ENCODE peak calls at places on chromosomes 2 and 18, in five cellular contexts. One of them, this sample, is unnamed.

GRCh38 chr2:11495844-11496271 is 29.9 kb upstream of the E2F6 start:
- DNase-seq in GM20000: no peak
- DNase-seq in NCI-H748 treated with DMSO at 0.1 percent for 48 hours: no peak
- DNase-seq in AG08395: no peak
- DNase-seq in DMS79: no peak
- DNase-seq in this sample: no peak

GRCh38 chr18:58231930-58232329 is 187.9 kb downstream of the NEDD4L start:
- DNase-seq in GM20000: peak
- DNase-seq in NCI-H748 treated with DMSO at 0.1 percent for 48 hours: no peak
- DNase-seq in AG08395: no peak
- DNase-seq in DMS79: no peak
- DNase-seq in this sample: no peak

GRCh38 chr2:113858764-113859163 is 31.1 kb upstream of the ACTR3 start:
- DNase-seq in GM20000: no peak
- DNase-seq in NCI-H748 treated with DMSO at 0.1 percent for 48 hours: no peak
- DNase-seq in AG08395: peak
- DNase-seq in DMS79: no peak
- DNase-seq in this sample: no peak

GRCh38 chr2:205934443-205934842 is 151.5 kb downstream of the INO80D start:
- DNase-seq in GM20000: no peak
- DNase-seq in NCI-H748 treated with DMSO at 0.1 percent for 48 hours: no peak
- DNase-seq in AG08395: peak
- DNase-seq in DMS79: no peak
- DNase-seq in this sample: no peak

GRCh38 chr2:113124984-113125855 is 2.2 kb upstream of the IL1RN start:
- DNase-seq in GM20000: no peak
- DNase-seq in NCI-H748 treated with DMSO at 0.1 percent for 48 hours: no peak
- DNase-seq in AG08395: peak
- DNase-seq in DMS79: no peak
- DNase-seq in this sample: no peak

GRCh38 chr2:235521844-235522243 is 28.0 kb downstream of the AGAP1 start:
- DNase-seq in GM20000: no peak
- DNase-seq in NCI-H748 treated with DMSO at 0.1 percent for 48 hours: peak
- DNase-seq in AG08395: no peak
- DNase-seq in DMS79: peak
- DNase-seq in this sample: no peak

GRCh38 chr2:176105727-176106635 is 1.1 kb upstream of the HOXD11 start:
- DNase-seq in GM20000: no peak
- DNase-seq in NCI-H748 treated with DMSO at 0.1 percent for 48 hours: no peak
- DNase-seq in AG08395: no peak
- DNase-seq in DMS79: no peak
- DNase-seq in this sample: no peak

GRCh38 chr18:23735021-23735464 is 45.8 kb downstream of the LAMA3 start:
- DNase-seq in GM20000: no peak
- DNase-seq in NCI-H748 treated with DMSO at 0.1 percent for 48 hours: no peak
- DNase-seq in AG08395: no peak
- DNase-seq in DMS79: peak
- DNase-seq in this sample: no peak

GRCh38 chr18:6633370-6633769 is 96.1 kb upstream of the ARHGAP28 start:
- DNase-seq in GM20000: no peak
- DNase-seq in NCI-H748 treated with DMSO at 0.1 percent for 48 hours: peak
- DNase-seq in AG08395: no peak
- DNase-seq in DMS79: no peak
- DNase-seq in this sample: no peak

GRCh38 chr2:8303322-8303832 is 378.5 kb upstream of the ID2 start:
- DNase-seq in GM20000: peak
- DNase-seq in NCI-H748 treated with DMSO at 0.1 percent for 48 hours: no peak
- DNase-seq in AG08395: no peak
- DNase-seq in DMS79: no peak
- DNase-seq in this sample: peak

GRCh38 chr2:516131-516530 is 161.1 kb downstream of the TMEM18 start:
- DNase-seq in GM20000: no peak
- DNase-seq in NCI-H748 treated with DMSO at 0.1 percent for 48 hours: no peak
- DNase-seq in AG08395: no peak
- DNase-seq in DMS79: no peak
- DNase-seq in this sample: no peak

GRCh38 chr18:35861367-35862114 is 110.9 kb upstream of the RMP24 start:
- DNase-seq in GM20000: no peak
- DNase-seq in NCI-H748 treated with DMSO at 0.1 percent for 48 hours: no peak
- DNase-seq in AG08395: no peak
- DNase-seq in DMS79: no peak
- DNase-seq in this sample: peak

GRCh38 chr2:215207791-215208367 is 69.5 kb upstream of the ABCA12 start:
- DNase-seq in GM20000: no peak
- DNase-seq in NCI-H748 treated with DMSO at 0.1 percent for 48 hours: no peak
- DNase-seq in AG08395: no peak
- DNase-seq in DMS79: no peak
- DNase-seq in this sample: no peak

GRCh38 chr2:44551497-44551896 is 189.8 kb downstream of the CAMKMT start:
- DNase-seq in GM20000: no peak
- DNase-seq in NCI-H748 treated with DMSO at 0.1 percent for 48 hours: no peak
- DNase-seq in AG08395: no peak
- DNase-seq in DMS79: no peak
- DNase-seq in this sample: no peak

GRCh38 chr2:172643142-172643541 is 87.3 kb downstream of the PDK1 start:
- DNase-seq in GM20000: no peak
- DNase-seq in NCI-H748 treated with DMSO at 0.1 percent for 48 hours: no peak
- DNase-seq in AG08395: no peak
- DNase-seq in DMS79: no peak
- DNase-seq in this sample: no peak

GRCh38 chr2:36445191-36445590 is 89.6 kb downstream of the CRIM1 start:
- DNase-seq in GM20000: no peak
- DNase-seq in NCI-H748 treated with DMSO at 0.1 percent for 48 hours: no peak
- DNase-seq in AG08395: no peak
- DNase-seq in DMS79: no peak
- DNase-seq in this sample: no peak

GRCh38 chr18:25921677-25922421 is 168.6 kb downstream of the SS18 start:
- DNase-seq in GM20000: peak
- DNase-seq in NCI-H748 treated with DMSO at 0.1 percent for 48 hours: peak
- DNase-seq in AG08395: peak
- DNase-seq in DMS79: no peak
- DNase-seq in this sample: peak

GRCh38 chr2:201809633-201810032 is 3.3 kb downstream of the CDK15 start:
- DNase-seq in GM20000: no peak
- DNase-seq in NCI-H748 treated with DMSO at 0.1 percent for 48 hours: no peak
- DNase-seq in AG08395: no peak
- DNase-seq in DMS79: no peak
- DNase-seq in this sample: no peak

GRCh38 chr2:218883491-218884490 is 3.1 kb downstream of the WNT10A start:
- DNase-seq in GM20000: peak
- DNase-seq in NCI-H748 treated with DMSO at 0.1 percent for 48 hours: no peak
- DNase-seq in AG08395: peak
- DNase-seq in DMS79: no peak
- DNase-seq in this sample: no peak

GRCh38 chr18:33751613-33752221 is 173.7 kb downstream of the ASXL3 start:
- DNase-seq in GM20000: peak
- DNase-seq in NCI-H748 treated with DMSO at 0.1 percent for 48 hours: peak
- DNase-seq in AG08395: peak
- DNase-seq in DMS79: no peak
- DNase-seq in this sample: no peak

GRCh38 chr2:26485725-26486418 is 7.9 kb upstream of the OTOF start:
- DNase-seq in GM20000: no peak
- DNase-seq in NCI-H748 treated with DMSO at 0.1 percent for 48 hours: no peak
- DNase-seq in AG08395: no peak
- DNase-seq in DMS79: no peak
- DNase-seq in this sample: no peak

GRCh38 chr2:10382313-10383061 is 65.6 kb downstream of the ODC1 start:
- DNase-seq in GM20000: no peak
- DNase-seq in NCI-H748 treated with DMSO at 0.1 percent for 48 hours: no peak
- DNase-seq in AG08395: no peak
- DNase-seq in DMS79: peak
- DNase-seq in this sample: no peak

GRCh38 chr2:181203412-181203811 is 223.0 kb downstream of the UBE2E3 start:
- DNase-seq in GM20000: no peak
- DNase-seq in NCI-H748 treated with DMSO at 0.1 percent for 48 hours: no peak
- DNase-seq in AG08395: peak
- DNase-seq in DMS79: no peak
- DNase-seq in this sample: no peak

GRCh38 chr2:32538735-32539134 is 89.1 kb upstream of the TTC27 start:
- DNase-seq in GM20000: no peak
- DNase-seq in NCI-H748 treated with DMSO at 0.1 percent for 48 hours: no peak
- DNase-seq in AG08395: no peak
- DNase-seq in DMS79: no peak
- DNase-seq in this sample: no peak

GRCh38 chr2:54332386-54332785 is 76.4 kb upstream of the TSPYL6 start:
- DNase-seq in GM20000: no peak
- DNase-seq in NCI-H748 treated with DMSO at 0.1 percent for 48 hours: no peak
- DNase-seq in AG08395: no peak
- DNase-seq in DMS79: no peak
- DNase-seq in this sample: no peak

This sample was measured in GM12864.